ENCODE peak calls at places on chromosomes 11 and 22, in four cellular contexts. One of them, this sample, is unnamed.

GRCh38 chr11:79727221-79727620 is 286.4 kb upstream of the TENM4 start:
- DNase-seq in CD4-positive, alpha-beta T cell: no peak
- DNase-seq in GM23248: no peak
- DNase-seq in suprapubic skin: no peak
- DNase-seq in this sample: no peak

GRCh38 chr11:128936546-128937275 is 6.0 kb downstream of the TP53AIP1 start:
- DNase-seq in CD4-positive, alpha-beta T cell: no peak
- DNase-seq in GM23248: no peak
- DNase-seq in suprapubic skin: no peak
- DNase-seq in this sample: no peak

GRCh38 chr11:61947486-61948210 is 2.5 kb upstream of the BEST1 start:
- DNase-seq in CD4-positive, alpha-beta T cell: peak
- DNase-seq in GM23248: peak
- DNase-seq in suprapubic skin: peak
- DNase-seq in this sample: peak

GRCh38 chr11:64850979-64851567 is 6.6 kb upstream of the CDC42BPG start:
- DNase-seq in CD4-positive, alpha-beta T cell: no peak
- DNase-seq in GM23248: peak
- DNase-seq in suprapubic skin: no peak
- DNase-seq in this sample: no peak

GRCh38 chr11:134196756-134197155 is 27.0 kb downstream of the NCAPD3 start:
- DNase-seq in CD4-positive, alpha-beta T cell: no peak
- DNase-seq in GM23248: no peak
- DNase-seq in suprapubic skin: no peak
- DNase-seq in this sample: no peak

GRCh38 chr11:77201370-77201769 is 73.3 kb downstream of the MYO7A start:
- DNase-seq in CD4-positive, alpha-beta T cell: no peak
- DNase-seq in GM23248: no peak
- DNase-seq in suprapubic skin: peak
- DNase-seq in this sample: no peak

GRCh38 chr22:26842103-26842502 is 184.7 kb downstream of the MIAT start:
- DNase-seq in CD4-positive, alpha-beta T cell: no peak
- DNase-seq in GM23248: no peak
- DNase-seq in suprapubic skin: no peak
- DNase-seq in this sample: no peak

GRCh38 chr22:20577549-20577975 is 70.2 kb downstream of the MED15 start:
- DNase-seq in CD4-positive, alpha-beta T cell: no peak
- DNase-seq in GM23248: peak
- DNase-seq in suprapubic skin: no peak
- DNase-seq in this sample: no peak

GRCh38 chr11:45651841-45652745 is 13.3 kb downstream of the CHST1 start:
- DNase-seq in CD4-positive, alpha-beta T cell: no peak
- DNase-seq in GM23248: no peak
- DNase-seq in suprapubic skin: no peak
- DNase-seq in this sample: no peak

GRCh38 chr11:63846897-63847296 is 8.0 kb downstream of the MARK2 start:
- DNase-seq in CD4-positive, alpha-beta T cell: no peak
- DNase-seq in GM23248: no peak
- DNase-seq in suprapubic skin: no peak
- DNase-seq in this sample: no peak

GRCh38 chr22:49087716-49088660 is 739.7 kb downstream of the BRD1 start:
- DNase-seq in CD4-positive, alpha-beta T cell: no peak
- DNase-seq in GM23248: no peak
- DNase-seq in suprapubic skin: no peak
- DNase-seq in this sample: no peak

GRCh38 chr11:117000039-117000740 is 98.0 kb downstream of the SIK3 start:
- DNase-seq in CD4-positive, alpha-beta T cell: no peak
- DNase-seq in GM23248: no peak
- DNase-seq in suprapubic skin: no peak
- DNase-seq in this sample: no peak

GRCh38 chr22:37383342-37383741 is 43.9 kb downstream of the ELFN2 start:
- DNase-seq in CD4-positive, alpha-beta T cell: no peak
- DNase-seq in GM23248: peak
- DNase-seq in suprapubic skin: no peak
- DNase-seq in this sample: no peak

GRCh38 chr22:50305658-50306566 is 1.5 kb downstream of the PLXNB2 start:
- DNase-seq in CD4-positive, alpha-beta T cell: no peak
- DNase-seq in GM23248: peak
- DNase-seq in suprapubic skin: peak
- DNase-seq in this sample: peak